ENCODE peak calls at places on chromosome 9, in four cellular contexts. Y is GM10248; I is spleen; N is stimulated activated naive B cell treated with anti-CD40 and anti-IgM and Interleukin-4, amounts not matched to agents 10 μg/mL and 1 μg/mL and 100 μg/mL, for 72 hours. X is an unnamed sample.

GRCh38 chr9:129798973-129799372 is 4.0 kb upstream of the TOR1B start:
- DNase-seq in N (no peak), I (no peak), Y (no peak), X (no peak)

GRCh38 chr9:113851359-113851758 is 24.8 kb upstream of the ZNF618 start:
- DNase-seq in N (no peak), I (no peak), Y (no peak), X (no peak)

GRCh38 chr9:33719581-33720374 is 75.6 kb upstream of the PRSS3 start:
- DNase-seq in I (peak), N (peak), Y (peak), X (peak)

GRCh38 chr9:22452415-22453010 is 5.9 kb downstream of the DMRTA1 start:
- DNase-seq in N (peak), Y (no peak), I (peak), X (peak)

GRCh38 chr9:109923826-109924225 is 143.8 kb downstream of the PALM2AKAP2 start:
- DNase-seq in Y (no peak), N (no peak), I (no peak), X (no peak)

GRCh38 chr9:100774962-100775361 is 197.1 kb downstream of the CAVIN4 start:
- DNase-seq in N (no peak), I (no peak), Y (no peak), X (no peak)

GRCh38 chr9:6549106-6549505 is 96.4 kb downstream of the GLDC start:
- DNase-seq in N (no peak), I (no peak), Y (no peak), X (no peak)

GRCh38 chr9:132883349-132884294 is 4.9 kb downstream of the SPACA9 start:
- DNase-seq in Y (no peak), N (no peak), I (peak), X (no peak)

GRCh38 chr9:131299346-131299745 is 9.8 kb downstream of the PLPP7 start:
- DNase-seq in I (no peak), N (no peak), Y (no peak), X (no peak)

GRCh38 chr9:95088421-95089161 is 228.9 kb downstream of the FANCC start:
- DNase-seq in N (no peak), Y (no peak), I (peak), X (no peak)

GRCh38 chr9:26975728-26976707 is 19.8 kb downstream of the IFT74 start:
- DNase-seq in N (no peak), I (no peak), Y (no peak), X (peak)

GRCh38 chr9:123349691-123350480 is 6.1 kb upstream of the CRB2 start:
- DNase-seq in Y (peak), I (no peak), N (peak), X (peak)

GRCh38 chr9:133534346-133535284 is at the start of gene ADAMTSL2:
- DNase-seq in Y (peak), I (no peak), N (peak), X (peak)

GRCh38 chr9:98287383-98287782 is 31.9 kb upstream of the TBC1D2 start:
- DNase-seq in I (no peak), N (no peak), Y (no peak), X (peak)

GRCh38 chr9:19174127-19174921 is 47.0 kb upstream of the PLIN2 start:
- DNase-seq in Y (peak), I (no peak), N (peak), X (peak)

GRCh38 chr9:8816361-8816760 is 1016.8 kb upstream of the DMAC1 start:
- DNase-seq in Y (no peak), I (no peak), N (no peak), X (peak)

GRCh38 chr9:107707915-107708441 is 218.4 kb upstream of the KLF4 start:
- DNase-seq in Y (no peak), N (no peak), I (no peak), X (peak)

GRCh38 chr9:123814526-123814925 is 115.4 kb downstream of the DENND1A start:
- DNase-seq in Y (no peak), N (no peak), I (no peak), X (no peak)

GRCh38 chr9:110543631-110544051 is 35.9 kb downstream of the SVEP1 start:
- DNase-seq in Y (no peak), I (no peak), N (no peak), X (no peak)

GRCh38 chr9:109972026-109973005 is 192.3 kb downstream of the PALM2AKAP2 start:
- DNase-seq in Y (peak), I (no peak), N (peak), X (no peak)

GRCh38 chr9:80926611-80927010 is 762.7 kb downstream of the TLE1 start:
- DNase-seq in Y (no peak), N (no peak), I (no peak), X (no peak)

GRCh38 chr9:18238752-18239151 is 235.2 kb upstream of the ADAMTSL1 start:
- DNase-seq in Y (no peak), N (no peak), I (no peak), X (no peak)

GRCh38 chr9:31848505-31849285 is 535.7 kb upstream of the ACO1 start:
- DNase-seq in Y (no peak), I (no peak), N (no peak), X (peak)

GRCh38 chr9:16461851-16462250 is 408.6 kb downstream of the BNC2 start:
- DNase-seq in N (no peak), I (no peak), Y (no peak), X (no peak)

GRCh38 chr9:91032056-91032455 is 230.4 kb downstream of the SYK start:
- DNase-seq in I (no peak), N (no peak), Y (no peak), X (no peak)

GRCh38 chr9:7791364-7791763 is 8.2 kb downstream of the DMAC1 start:
- DNase-seq in I (no peak), N (no peak), Y (no peak), X (peak)

GRCh38 chr9:72749276-72749675 is 203.6 kb downstream of the ALDH1A1 start:
- DNase-seq in N (no peak), Y (no peak), I (no peak), X (no peak)

GRCh38 chr9:108622467-108622866 is 233.3 kb downstream of the ACTL7B start:
- DNase-seq in Y (no peak), I (no peak), N (no peak), X (no peak)

GRCh38 chr9:21994996-21995651 is 533 bp downstream of the CDKN2B-AS1 start:
- DNase-seq in N (peak), I (peak), Y (peak), X (peak)

GRCh38 chr9:133374612-133375115 is 1.2 kb downstream of the SURF4 start:
- DNase-seq in Y (no peak), I (no peak), N (no peak), X (no peak)

GRCh38 chr9:121902483-121903135 is 190.5 kb downstream of the TTLL11 start:
- DNase-seq in I (no peak), N (no peak), Y (no peak), X (no peak)

GRCh38 chr9:8809747-8810146 is 1010.2 kb upstream of the DMAC1 start:
- DNase-seq in Y (no peak), I (no peak), N (no peak), X (no peak)

GRCh38 chr9:91395553-91396470 is 27.8 kb downstream of the NFIL3 start:
- DNase-seq in N (no peak), I (no peak), Y (peak), X (no peak)

GRCh38 chr9:121503443-121503842 is 3.8 kb upstream of the GGTA1 start:
- DNase-seq in N (no peak), I (no peak), Y (no peak), X (no peak)

GRCh38 chr9:92463989-92464388 is 18.3 kb downstream of the ASPN start:
- DNase-seq in I (no peak), N (no peak), Y (no peak), X (no peak)

GRCh38 chr9:32483343-32483742 is 42.7 kb downstream of the RIGI start:
- DNase-seq in I (no peak), Y (no peak), N (no peak), X (no peak)

GRCh38 chr9:71223953-71224538 is 102.6 kb upstream of the TRPM3 start:
- DNase-seq in N (no peak), I (no peak), Y (no peak), X (peak)

GRCh38 chr9:69660304-69660703 is 11.9 kb downstream of the APBA1 start:
- DNase-seq in N (no peak), I (no peak), Y (no peak), X (peak)

X was measured in DMS53.